ENCODE peak calls at places on chromosome 6, in ten cellular contexts. C is astrocyte of the spinal cord, A is PC-9, P is lower lobe of right lung, E is cardiac muscle cell, N is mammary epithelial cell, K is DND-41, W is astrocyte of the cerebellum, T is choroid plexus epithelial cell, B is AG04450. Q is an unnamed sample.

GRCh38 chr6:30013296-30013922 is 47.7 kb upstream of the POLR1H start:
- DNase-seq in A (no peak), T (peak; percentile 12), E (peak; percentile 21), W (no peak), C (no peak), N (no peak), P (no peak), K (peak; percentile 44), B (no peak), Q (no peak)

GRCh38 chr6:21098744-21099143 is 494.8 kb upstream of the SOX4 start:
- DNase-seq in B (no peak), T (no peak), P (no peak), K (no peak), A (no peak), N (no peak), C (peak; percentile 30), E (no peak), W (no peak), Q (no peak)

GRCh38 chr6:162973141-162973872 is 245.5 kb downstream of the PACRG start:
- DNase-seq in A (no peak), B (no peak), C (peak; percentile 9), P (no peak), N (no peak), W (no peak), E (no peak), K (no peak), T (peak; percentile 7), Q (no peak)

GRCh38 chr6:97394160-97394748 is 111.2 kb upstream of the MMS22L start:
- DNase-seq in N (peak; percentile 29), A (peak; percentile 52), K (peak; percentile 39), E (peak; percentile 68), T (peak; percentile 78), B (peak; percentile 15), P (no peak), W (peak; percentile 28), C (peak; percentile 62), Q (peak; percentile 52)

GRCh38 chr6:153059757-153060156 is 57.2 kb upstream of the MTRF1L start:
- DNase-seq in C (no peak), B (no peak), A (no peak), W (no peak), E (no peak), T (peak; percentile 34), P (no peak), N (no peak), K (no peak), Q (no peak)

GRCh38 chr6:115271001-115271400 is 789.7 kb downstream of the FRK start:
- DNase-seq in K (no peak), E (no peak), B (no peak), P (no peak), W (no peak), A (no peak), T (no peak), C (no peak), N (no peak), Q (no peak)

GRCh38 chr6:34438705-34439104 is 12.8 kb upstream of the RPS10 start:
- DNase-seq in T (no peak), P (no peak), N (no peak), B (no peak), A (no peak), K (no peak), C (no peak), W (no peak), E (no peak), Q (no peak)

GRCh38 chr6:137692806-137693205 is 174.3 kb upstream of the TNFAIP3 start:
- DNase-seq in E (no peak), C (peak; percentile 10), B (no peak), A (peak; percentile 71), T (no peak), W (no peak), N (peak; percentile 60), P (no peak), K (no peak), Q (no peak)

GRCh38 chr6:142900467-142900961 is 44.5 kb downstream of the HIVEP2 start:
- DNase-seq in B (no peak), P (no peak), A (no peak), C (peak; percentile 53), K (peak; percentile 22), T (no peak), W (no peak), N (no peak), E (peak; percentile 60), Q (no peak)

GRCh38 chr6:73879466-73879865 is 183.5 kb downstream of the CD109 start:
- DNase-seq in B (no peak), T (no peak), W (no peak), K (no peak), N (no peak), P (no peak), E (no peak), C (no peak), A (no peak), Q (no peak)

GRCh38 chr6:33194431-33194979 is 2.2 kb upstream of the COL11A2 start:
- DNase-seq in T (no peak), N (no peak), A (no peak), B (no peak), E (no peak), W (no peak), C (no peak), P (no peak), K (no peak), Q (no peak)

GRCh38 chr6:42022755-42023384 is 27.5 kb upstream of the TAF8 start:
- DNase-seq in P (no peak), N (no peak), C (no peak), W (no peak), E (no peak), B (no peak), K (no peak), A (no peak), T (no peak), Q (no peak)
- TF ChIP-seq CTCF in P (no peak), N (no peak), C (no peak), W (no peak), E (no peak), B (no peak), K (no peak), A (no peak), T (no peak), Q (no peak)

GRCh38 chr6:149497365-149497764 is 12.6 kb upstream of the ZC3H12D start:
- DNase-seq in N (no peak), C (no peak), B (no peak), K (no peak), E (no peak), T (no peak), P (no peak), A (no peak), W (no peak), Q (no peak)

GRCh38 chr6:149492798-149493165 is 8.0 kb upstream of the ZC3H12D start:
- DNase-seq in E (no peak), T (no peak), P (no peak), A (no peak), W (no peak), N (no peak), B (no peak), C (no peak), K (no peak), Q (no peak)

GRCh38 chr6:149488815-149489214 is 4.0 kb upstream of the ZC3H12D start:
- DNase-seq in C (peak; percentile 12), K (no peak), P (no peak), T (peak; percentile 62), N (no peak), E (no peak), W (no peak), B (no peak), A (no peak), Q (no peak)

GRCh38 chr6:149489967-149490366 is 5.2 kb upstream of the ZC3H12D start:
- DNase-seq in N (no peak), K (no peak), T (no peak), B (no peak), P (no peak), C (no peak), W (no peak), A (no peak), E (no peak), Q (no peak)

GRCh38 chr6:149493697-149494334 is 9.0 kb upstream of the ZC3H12D start:
- DNase-seq in C (no peak), K (no peak), A (peak; percentile 44), T (no peak), W (no peak), P (no peak), E (no peak), N (no peak), B (no peak), Q (no peak)
- TF ChIP-seq CTCF in C (no peak), K (no peak), A (no peak), T (no peak), W (no peak), P (no peak), E (no peak), N (no peak), B (no peak), Q (no peak)

GRCh38 chr6:35960192-35960591 is 39.3 kb upstream of the SRPK1 start:
- DNase-seq in P (no peak), A (no peak), B (no peak), T (peak; percentile 61), W (no peak), E (no peak), C (no peak), K (no peak), N (no peak), Q (peak; percentile 16)

GRCh38 chr6:35955071-35955470 is 34.2 kb upstream of the SRPK1 start:
- DNase-seq in A (no peak), W (no peak), K (no peak), C (no peak), B (no peak), N (peak; percentile 37), E (no peak), P (no peak), T (no peak), Q (peak; percentile 36)

GRCh38 chr6:35955521-35955920 is 34.6 kb upstream of the SRPK1 start:
- DNase-seq in W (no peak), T (no peak), A (no peak), N (no peak), E (no peak), P (no peak), C (no peak), K (no peak), B (no peak), Q (no peak)

GRCh38 chr6:35954335-35954734 is 33.4 kb upstream of the SRPK1 start:
- DNase-seq in K (no peak), W (no peak), E (no peak), A (no peak), T (no peak), P (no peak), N (no peak), B (no peak), C (no peak), Q (no peak)

DNA sequence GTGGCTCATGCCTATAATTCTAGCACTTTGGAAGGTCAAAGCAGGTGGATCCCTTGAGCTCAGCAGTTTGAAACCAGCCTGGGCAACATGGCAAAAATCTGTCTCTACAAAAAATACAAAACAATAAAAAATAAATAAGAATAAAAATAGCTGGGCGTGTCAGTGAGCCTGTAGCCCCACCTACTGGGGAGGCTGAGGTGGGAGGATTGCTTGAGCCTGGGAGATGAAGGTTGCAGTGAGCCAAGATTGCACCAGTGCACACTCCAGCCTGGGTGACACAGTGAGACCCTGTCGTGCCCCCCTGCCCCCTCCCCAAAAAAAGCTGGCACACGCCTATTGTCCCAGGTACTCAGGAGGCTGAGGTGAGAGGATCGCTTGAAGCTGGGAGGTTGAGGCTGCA is 35.1 kb upstream of the SRPK1 start:
- DNase-seq in A (no peak), E (no peak), B (no peak), W (no peak), P (no peak), N (no peak), K (peak; percentile 13), C (no peak), T (no peak), Q (no peak)
- TF ChIP-seq CTCF in A (peak; percentile 60), E (peak; percentile 12), B (peak; percentile 7), W (peak; percentile 10), P (peak; percentile 22), N (peak; percentile 41), K (peak; percentile 53), C (peak; percentile 43), T (peak; percentile 42), Q (peak; percentile 45)

GRCh38 chr6:44221291-44221960 is 2.0 kb upstream of the SLC29A1 start:
- DNase-seq in W (no peak), B (no peak), T (peak; percentile 79), K (peak; percentile 75), P (peak; percentile 92), N (peak; percentile 81), A (peak; percentile 77), E (peak; percentile 88), C (peak; percentile 75), Q (peak; percentile 75)
- TF ChIP-seq CTCF in W (peak; percentile 62), B (peak; percentile 71), T (peak; percentile 83), K (peak; percentile 74), P (peak; percentile 84), N (peak; percentile 95), A (peak; percentile 86), E (peak; percentile 83), C (peak; percentile 80), Q (peak; percentile 88)